ENCODE peak calls at places on chromosomes 7 and 10, in five cellular contexts. X is HepG2, S is BJ, G is astrocyte of the cerebellum, A is neural progenitor cell. J is an unnamed sample.

GRCh38 chr7:140049339-140050024 is 13.3 kb downstream of the PARP12 start:
- DNase-seq in S (no peak), X (peak), A (no peak), G (no peak), J (no peak)

GRCh38 chr10:33460461-33461294 is 126.2 kb upstream of the NRP1 start:
- DNase-seq in X (no peak), G (peak), A (no peak), S (peak), J (no peak)

GRCh38 chr7:34830390-34830789 is 172.4 kb downstream of the NPSR1 start:
- DNase-seq in X (no peak), G (no peak), S (no peak), A (no peak), J (no peak)

GRCh38 chr7:84204655-84205054 is 10.1 kb upstream of the SEMA3A start:
- DNase-seq in X (no peak), A (no peak), S (no peak), G (no peak), J (peak)

GRCh38 chr7:98681951-98682350 is 64.9 kb downstream of the NPTX2 start:
- DNase-seq in A (no peak), S (no peak), X (no peak), G (no peak), J (no peak)

GRCh38 chr10:6621536-6621935 is 41.5 kb upstream of the PRKCQ start:
- DNase-seq in X (no peak), S (no peak), G (no peak), A (no peak), J (no peak)

GRCh38 chr10:112562803-112563663 is 116.0 kb downstream of the VTI1A start:
- DNase-seq in X (peak), G (no peak), S (no peak), A (peak), J (no peak)

GRCh38 chr7:155889636-155890508 is 77.6 kb upstream of the SHH start:
- DNase-seq in G (no peak), S (no peak), X (no peak), A (no peak), J (no peak)

GRCh38 chr10:14371616-14372015 is 40.9 kb upstream of the FRMD4A start:
- DNase-seq in G (no peak), X (no peak), S (no peak), A (no peak), J (no peak)

GRCh38 chr10:96448021-96448457 is 65.7 kb downstream of the TLL2 start:
- DNase-seq in S (no peak), G (peak), A (peak), X (no peak), J (no peak)

GRCh38 chr10:46287846-46288480 is 1.2 kb downstream of the ANTXRL start:
- DNase-seq in X (no peak), G (no peak), S (no peak), A (no peak), J (no peak)

GRCh38 chr7:28406192-28406591 is 6.1 kb upstream of the CREB5 start:
- DNase-seq in G (no peak), S (no peak), A (peak), X (no peak), J (no peak)

GRCh38 chr7:136133491-136133990 is 156.4 kb upstream of the MTPN start:
- DNase-seq in G (peak), A (peak), S (no peak), X (no peak), J (peak)

GRCh38 chr10:51403522-51403921 is 295.9 kb downstream of the CSTF2T start:
- DNase-seq in G (no peak), X (no peak), A (no peak), S (no peak), J (no peak)

GRCh38 chr10:111820471-111820870 is 363.1 kb downstream of the GPAM start:
- DNase-seq in X (no peak), G (no peak), A (no peak), S (no peak), J (no peak)

GRCh38 chr10:17425584-17426262 is 28.7 kb downstream of the ST8SIA6 start:
- DNase-seq in A (no peak), X (no peak), G (no peak), S (no peak), J (no peak)

GRCh38 chr7:1952169-1952760 is 280.5 kb downstream of the MAD1L1 start:
- DNase-seq in A (no peak), S (no peak), X (no peak), G (no peak), J (no peak)

GRCh38 chr7:42389697-42390096 is 152.7 kb upstream of the GLI3 start:
- DNase-seq in G (no peak), X (no peak), S (no peak), A (no peak), J (no peak)

GRCh38 chr10:43342279-43343125 is 28.9 kb upstream of the FXYD4 start:
- DNase-seq in X (no peak), S (no peak), A (no peak), G (no peak), J (no peak)

GRCh38 chr10:99685232-99686041 is 26.1 kb downstream of the ENTPD7 start:
- DNase-seq in G (no peak), A (no peak), S (no peak), X (no peak), J (no peak)

GRCh38 chr10:122374859-122375721 is 582 bp downstream of the PLEKHA1 start:
- DNase-seq in A (peak), S (no peak), X (peak), G (peak), J (no peak)

GRCh38 chr10:109931153-109931552 is 7.8 kb upstream of the XPNPEP1 start:
- DNase-seq in G (no peak), X (no peak), A (no peak), S (no peak), J (no peak)

GRCh38 chr7:138170959-138171703 is 94.9 kb downstream of the AKR1D1 start:
- DNase-seq in X (no peak), A (no peak), G (no peak), S (no peak), J (no peak)

GRCh38 chr7:134463751-134464150 is 4.9 kb upstream of the AKR1B1 start:
- DNase-seq in X (no peak), G (no peak), S (no peak), A (no peak), J (no peak)

GRCh38 chr10:4396401-4397283 is 429.4 kb upstream of the AKR1E2 start:
- DNase-seq in G (no peak), S (no peak), X (no peak), A (no peak), J (no peak)

GRCh38 chr10:22345301-22346086 is at the start of gene SPAG6:
- DNase-seq in S (no peak), A (peak), G (no peak), X (no peak), J (no peak)

GRCh38 chr10:95211606-95212279 is 17.7 kb downstream of the ACSM6 start:
- DNase-seq in G (no peak), X (no peak), A (no peak), S (no peak), J (no peak)

GRCh38 chr10:100993986-100994708 is 5.5 kb upstream of the LZTS2 start:
- DNase-seq in A (peak), X (no peak), G (no peak), S (no peak), J (no peak)

GRCh38 chr7:44955733-44956132 is 23.1 kb downstream of the MYO1G start:
- DNase-seq in G (no peak), S (no peak), X (no peak), A (no peak), J (no peak)

GRCh38 chr10:101027281-101027680 is 3.6 kb downstream of the PDZD7 start:
- DNase-seq in A (no peak), G (no peak), X (no peak), S (no peak), J (no peak)

GRCh38 chr10:123117644-123118409 is 17.9 kb upstream of the HMX3 start:
- DNase-seq in A (peak), G (no peak), S (no peak), X (no peak), J (no peak)

GRCh38 chr10:124168581-124168980 is 75.2 kb upstream of the CHST15 start:
- DNase-seq in A (no peak), X (no peak), S (no peak), G (no peak), J (no peak)

GRCh38 chr10:72320676-72321247 is 34.0 kb downstream of the DNAJB12 start:
- DNase-seq in A (peak), S (peak), X (peak), G (peak), J (peak)

GRCh38 chr7:43569424-43569823 is 13.5 kb upstream of the STK17A start:
- DNase-seq in G (no peak), A (no peak), X (no peak), S (peak), J (no peak)

GRCh38 chr10:6202684-6203330 is at the start of gene PFKFB3:
- DNase-seq in X (peak), S (no peak), A (peak), G (peak), J (peak)

GRCh38 chr10:81018898-81019890 is 481.5 kb downstream of the SH2D4B start:
- DNase-seq in G (peak), S (no peak), X (peak), A (peak), J (no peak)

DNA sequence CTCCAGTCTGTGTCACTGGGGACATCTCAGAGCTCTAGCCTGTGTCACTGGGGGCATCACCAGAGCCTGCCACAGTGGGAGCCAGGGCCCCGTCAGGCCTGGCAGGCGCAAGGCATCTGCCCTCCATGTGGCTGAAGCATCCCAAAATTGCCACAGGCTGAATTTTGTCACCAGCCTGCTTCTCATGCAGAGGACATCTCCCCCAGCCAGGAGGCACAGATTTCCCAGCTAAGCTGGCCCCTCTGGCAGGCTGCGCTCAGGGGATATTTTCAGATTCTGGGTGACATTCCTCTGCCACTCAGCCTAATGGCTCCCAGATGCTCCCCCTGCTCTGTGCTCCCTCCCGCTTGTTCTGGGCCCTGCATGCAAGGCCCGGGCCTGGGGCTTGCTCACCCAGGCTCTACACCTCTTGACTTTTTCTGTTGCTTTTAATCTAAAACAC is 64.6 kb downstream of the COL13A1 start:
- DNase-seq in X (no peak), S (no peak), G (no peak), A (peak), J (no peak)
- H3K4me3 ChIP-seq in X (no peak), S (no peak), G (no peak), A (no peak), J (no peak)

GRCh38 chr7:49635800-49636199 is 137.6 kb upstream of the VWC2 start:
- DNase-seq in G (no peak), S (no peak), X (no peak), A (no peak), J (no peak)

GRCh38 chr7:49639068-49639593 is 134.3 kb upstream of the VWC2 start:
- DNase-seq in G (no peak), A (no peak), X (no peak), S (no peak), J (no peak)

GRCh38 chr7:49639808-49640207 is 133.6 kb upstream of the VWC2 start:
- DNase-seq in A (no peak), G (no peak), S (no peak), X (no peak), J (no peak)

GRCh38 chr7:49643321-49643720 is 130.1 kb upstream of the VWC2 start:
- DNase-seq in A (peak), G (no peak), S (no peak), X (no peak), J (no peak)

GRCh38 chr7:49638166-49638565 is 135.3 kb upstream of the VWC2 start:
- DNase-seq in X (no peak), G (no peak), S (no peak), A (no peak), J (no peak)
- TF ChIP-seq CTCF in X (no peak), G (no peak), S (no peak), A (peak), J (no peak)

DNA sequence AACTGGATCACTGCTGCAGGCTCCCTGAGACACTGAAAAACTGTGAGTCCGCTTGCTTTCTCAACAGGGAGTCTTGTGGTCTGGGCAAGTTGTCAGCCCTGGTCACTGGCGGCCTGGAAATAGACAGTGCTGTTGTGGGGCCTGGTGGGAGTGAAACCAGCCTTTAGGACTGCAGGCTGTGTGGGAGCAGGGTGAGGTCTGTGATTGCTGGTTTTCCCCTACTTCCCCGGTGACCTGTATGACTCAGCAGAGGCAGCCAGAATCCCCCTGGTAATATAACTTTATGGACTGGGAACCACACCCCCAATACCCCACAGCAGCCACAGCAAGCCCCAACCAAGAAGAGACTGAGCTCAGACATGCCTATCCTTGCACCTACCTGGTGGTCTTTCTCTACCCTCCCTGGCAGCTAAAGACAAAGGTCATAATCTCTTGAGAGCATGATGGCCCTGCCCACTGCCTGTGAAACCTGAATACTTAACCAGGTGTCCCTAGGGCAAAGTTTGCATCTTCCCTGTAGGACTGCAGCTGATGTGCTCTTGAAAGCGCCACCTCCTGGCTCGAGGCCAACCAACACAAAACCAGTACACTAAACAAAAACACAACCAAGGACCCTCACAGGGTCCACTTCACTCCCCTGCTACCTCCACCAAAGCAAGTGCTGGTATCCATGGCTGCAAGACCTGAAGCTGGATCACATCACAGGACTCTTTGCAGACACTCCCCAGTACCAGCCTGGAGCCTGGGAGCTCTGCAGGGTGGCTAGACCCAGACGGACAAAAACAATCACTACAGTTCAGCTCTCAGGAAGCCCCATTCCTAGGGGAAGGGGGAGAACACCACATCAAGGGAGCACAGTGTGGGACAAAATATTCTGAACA is 7.2 kb upstream of the ADAM22 start:
- DNase-seq in S (no peak), X (peak), G (peak), A (peak), J (no peak)
- H3K4me3 ChIP-seq in S (no peak), X (no peak), G (no peak), A (no peak), J (no peak)

DNA sequence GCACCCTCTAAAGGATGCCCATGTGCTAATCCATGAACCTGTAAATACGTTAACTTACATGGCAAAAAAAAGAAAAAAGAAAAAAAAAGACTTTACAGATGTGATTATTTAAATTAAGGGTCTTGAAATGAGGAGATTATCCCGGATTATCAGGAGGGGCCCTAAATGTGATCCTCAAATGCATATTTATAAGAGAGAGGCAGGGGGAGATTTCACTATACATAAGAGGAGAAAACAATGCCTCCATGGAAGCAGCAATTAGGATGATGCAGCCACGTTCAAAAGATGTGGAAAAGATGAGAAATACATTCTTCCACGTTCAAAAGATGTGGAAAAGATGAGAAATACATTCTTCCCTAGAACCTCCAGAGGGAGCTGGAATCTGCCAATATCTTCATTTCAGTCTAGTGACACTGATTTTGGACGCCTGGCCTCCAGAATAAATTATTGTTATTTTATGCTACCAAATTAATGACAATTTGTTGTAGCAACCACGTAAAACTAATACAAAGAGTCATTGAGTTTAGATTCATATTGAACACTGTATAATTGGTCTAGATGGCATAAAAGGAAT is 328.4 kb upstream of the GNAI1 start:
- DNase-seq in S (no peak), A (peak), G (no peak), X (peak), J (no peak)
- TF ChIP-seq CTCF in S (peak), A (peak), G (peak), X (peak), J (peak)